ENCODE peak calls at places on chromosomes 1 and 21, in six cellular contexts. H is progenitor cell of endocrine pancreas, M is psoas muscle, O is dorsolateral prefrontal cortex, Z is uterus, E is cardiac muscle cell. K is an unnamed sample.
A peak's percentile ranks its signal among the peaks of the same experiment; 100 is the strongest.

GRCh38 chr1:212909652-212910063 is 40.7 kb upstream of the VASH2 start:
- DNase-seq in H (no peak), M (no peak), O (no peak), Z (no peak), E (no peak), K (no peak)

GRCh38 chr1:89464008-89464407 is 60.6 kb upstream of the LRRC8B start:
- DNase-seq in H (no peak), M (no peak), O (no peak), Z (no peak), E (no peak), K (no peak)

GRCh38 chr1:57850572-57850971 is 426.7 kb upstream of the DAB1 start:
- DNase-seq in H (no peak), M (no peak), O (no peak), Z (no peak), E (no peak), K (no peak)

GRCh38 chr1:54815086-54815876 is 14.2 kb upstream of the TTC22 start:
- DNase-seq in H (no peak), M (no peak), O (no peak), Z (no peak), E (no peak), K (no peak)

GRCh38 chr1:6330410-6330827 is 63.1 kb downstream of the ACOT7 start:
- DNase-seq in H (no peak), M (no peak), O (peak; percentile 64), Z (no peak), E (peak; percentile 80), K (no peak)

GRCh38 chr1:222372221-222372620 is 175.7 kb downstream of the HHIPL2 start:
- DNase-seq in H (no peak), M (no peak), O (no peak), Z (no peak), E (no peak), K (no peak)

GRCh38 chr1:224198572-224198971 is 15.5 kb downstream of the DEGS1 start:
- DNase-seq in H (no peak), M (no peak), O (no peak), Z (no peak), E (no peak), K (no peak)

GRCh38 chr1:6385673-6386191 is 7.8 kb downstream of the ACOT7 start:
- DNase-seq in H (no peak), M (no peak), O (peak; percentile 56), Z (peak; percentile 51), E (peak; percentile 91), K (peak; percentile 75)

GRCh38 chr1:21509351-21510112 is at the start of gene ALPL:
- DNase-seq in H (no peak), M (no peak), O (no peak), Z (no peak), E (no peak), K (peak; percentile 53)

GRCh38 chr1:59422921-59423575 is 126.2 kb downstream of the FGGY start:
- DNase-seq in H (no peak), M (peak; percentile 74), O (peak; percentile 77), Z (peak; percentile 90), E (peak; percentile 84), K (no peak)

GRCh38 chr1:8374812-8375211 is 56.9 kb downstream of the SLC45A1 start:
- DNase-seq in H (no peak), M (no peak), O (no peak), Z (peak; percentile 21), E (peak; percentile 57), K (no peak)

GRCh38 chr1:121417289-121417955 is 232.6 kb downstream of the SRGAP2C start:
- DNase-seq in H (no peak), M (no peak), O (no peak), Z (no peak), E (peak; percentile 5), K (no peak)

GRCh38 chr1:235341334-235341733 is 13.0 kb downstream of the GGPS1 start:
- DNase-seq in H (no peak), M (no peak), O (no peak), Z (no peak), E (no peak), K (no peak)

GRCh38 chr1:230011333-230012092 is 55.5 kb upstream of the GALNT2 start:
- DNase-seq in H (no peak), M (no peak), O (no peak), Z (no peak), E (no peak), K (no peak)

GRCh38 chr1:25430073-25430665 is 528 bp upstream of the MACO1 start:
- DNase-seq in H (peak; percentile 65), M (peak; percentile 94), O (peak; percentile 92), Z (peak; percentile 70), E (peak; percentile 83), K (peak; percentile 82)

GRCh38 chr1:200345516-200345915 is 64.3 kb downstream of the ZNF281 start:
- DNase-seq in H (no peak), M (no peak), O (no peak), Z (no peak), E (no peak), K (no peak)

GRCh38 chr21:29888437-29888836 is 51.4 kb downstream of the GRIK1 start:
- DNase-seq in H (no peak), M (no peak), O (no peak), Z (no peak), E (no peak), K (no peak)

GRCh38 chr1:161128591-161129420 is 3.7 kb downstream of the DEDD start:
- DNase-seq in H (no peak), M (no peak), O (no peak), Z (no peak), E (no peak), K (no peak)

GRCh38 chr1:156853761-156854160 is 5.2 kb downstream of the INSRR start:
- DNase-seq in H (no peak), M (no peak), O (no peak), Z (no peak), E (no peak), K (no peak)

GRCh38 chr1:222877854-222878253 is 63.0 kb downstream of the DISP1 start:
- DNase-seq in H (no peak), M (no peak), O (no peak), Z (no peak), E (peak; percentile 58), K (no peak)

GRCh38 chr1:32448773-32449456 is 16.0 kb upstream of the ZBTB8B start:
- DNase-seq in H (no peak), M (no peak), O (no peak), Z (no peak), E (peak; percentile 29), K (peak; percentile 64)

GRCh38 chr1:53495608-53496345 is 36.6 kb downstream of the DMRTB1 start:
- DNase-seq in H (no peak), M (no peak), O (no peak), Z (no peak), E (peak; percentile 27), K (no peak)

GRCh38 chr1:38125837-38126520 is 79.4 kb upstream of the POU3F1 start:
- DNase-seq in H (no peak), M (no peak), O (no peak), Z (no peak), E (no peak), K (no peak)

GRCh38 chr1:41617336-41617735 is 132.9 kb upstream of the EDN2 start:
- DNase-seq in H (peak; percentile 2), M (no peak), O (no peak), Z (no peak), E (no peak), K (no peak)

GRCh38 chr1:112954945-112955677 is 885 bp downstream of the SLC16A1 start:
- DNase-seq in H (peak; percentile 36), M (peak; percentile 79), O (peak; percentile 46), Z (peak; percentile 47), E (peak; percentile 56), K (peak; percentile 73)

GRCh38 chr1:62691062-62691844 is 3.1 kb upstream of the DOCK7 start:
- DNase-seq in H (no peak), M (no peak), O (no peak), Z (no peak), E (no peak), K (no peak)

GRCh38 chr1:194114288-194114687 is 927.9 kb upstream of the B3GALT2 start:
- DNase-seq in H (no peak), M (no peak), O (no peak), Z (no peak), E (no peak), K (no peak)

GRCh38 chr21:28633803-28634572 is 358.7 kb downstream of the LTN1 start:
- DNase-seq in H (no peak), M (peak; percentile 50), O (no peak), Z (peak; percentile 40), E (peak; percentile 82), K (no peak)

DNA sequence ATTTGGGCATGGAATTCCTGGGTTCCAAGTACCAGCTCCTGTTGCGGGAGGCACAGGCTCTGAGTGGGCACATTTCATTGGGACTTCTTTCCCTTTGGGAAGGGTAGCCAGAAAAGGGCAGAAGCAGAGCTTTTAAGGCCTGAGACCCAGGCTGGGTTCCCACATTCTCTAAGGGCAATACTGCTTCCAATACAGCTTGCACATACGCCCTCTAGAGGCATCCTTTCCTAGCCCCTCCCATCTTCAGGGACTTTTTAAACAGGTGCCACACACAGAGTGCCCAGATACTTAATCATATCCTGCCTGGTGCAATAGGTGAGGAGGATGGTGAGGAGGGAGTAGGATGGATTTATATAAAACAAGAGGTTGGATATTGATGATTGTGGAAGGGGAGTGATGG is 5.7 kb downstream of the GPR88 start:
- DNase-seq in H (no peak), M (peak; percentile 19), O (no peak), Z (no peak), E (no peak), K (no peak)
- TF ChIP-seq CTCF in H (peak; percentile 25), M (no peak), O (no peak), Z (no peak), E (peak; percentile 35), K (no peak)

DNA sequence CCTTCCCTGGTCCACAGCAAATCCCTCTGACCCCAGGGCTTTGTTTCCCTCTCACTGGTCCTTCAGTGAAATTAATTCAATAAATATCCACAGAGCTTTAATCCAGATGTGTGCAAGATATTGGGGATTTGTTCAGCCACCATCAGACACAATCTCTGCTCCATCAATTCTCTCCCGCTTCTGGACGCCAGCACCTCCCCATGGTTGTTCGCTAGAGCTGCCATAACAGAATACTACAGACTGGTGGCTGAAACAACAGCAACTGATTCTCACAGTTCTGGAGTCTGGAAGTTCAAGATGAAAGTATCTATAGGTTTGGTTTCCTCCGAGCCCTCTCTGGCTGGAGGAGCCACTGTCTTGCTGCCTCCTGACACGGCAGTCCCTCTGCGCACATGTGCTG is 303.9 kb downstream of the SMYD3 start:
- DNase-seq in H (no peak), M (no peak), O (no peak), Z (no peak), E (no peak), K (no peak)
- TF ChIP-seq CTCF in H (no peak), M (no peak), O (no peak), Z (no peak), E (no peak), K (no peak)

GRCh38 chr1:3678361-3679097 is 26.2 kb downstream of the TP73 start:
- DNase-seq in H (no peak), M (no peak), O (no peak), Z (no peak), E (no peak), K (no peak)
- TF ChIP-seq CTCF in H (no peak), M (no peak), O (no peak), Z (no peak), E (no peak), K (no peak)

DNA sequence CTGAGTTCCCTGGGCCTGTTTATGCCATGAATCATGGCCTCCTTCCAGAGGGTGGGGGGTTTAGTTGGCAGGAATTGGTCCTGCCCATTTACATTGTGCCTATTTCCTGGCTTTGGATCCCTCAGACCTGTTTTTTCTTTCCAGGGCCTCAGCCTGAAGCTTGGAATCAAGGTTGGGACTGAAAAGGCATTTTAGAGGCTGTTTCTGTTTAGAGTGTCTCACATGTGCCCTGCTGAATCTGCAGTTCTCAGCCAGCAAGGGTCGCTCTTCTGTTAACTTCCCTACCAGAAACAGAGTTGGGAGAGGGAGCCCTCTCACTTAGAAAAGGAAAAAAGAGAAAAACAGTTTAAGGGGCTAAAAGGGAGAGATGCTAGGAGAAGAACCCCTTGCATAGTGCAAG is 191.1 kb downstream of the PTPRC start:
- DNase-seq in H (no peak), M (no peak), O (no peak), Z (no peak), E (peak; percentile 54), K (no peak)
- TF ChIP-seq CTCF in H (peak; percentile 18), M (no peak), O (no peak), Z (no peak), E (peak; percentile 48), K (no peak)

K was measured in nephron progenitor cell.